ENCODE peak calls at places on chromosomes 11 and 22, in five cellular contexts. One of them, this sample, is unnamed.

GRCh38 chr22:37126882-37127281 is 17.4 kb upstream of the TMPRSS6 start:
- DNase-seq in HepG2: no peak
- DNase-seq in K562: no peak
- DNase-seq in GM12878: no peak
- DNase-seq in SK-N-SH: peak; percentile 58
- DNase-seq in this sample: no peak

GRCh38 chr11:65381721-65382035 is 768 bp downstream of the SLC25A45 start:
- DNase-seq in HepG2: peak; percentile 94
- DNase-seq in K562: no peak
- DNase-seq in GM12878: no peak
- DNase-seq in SK-N-SH: no peak
- DNase-seq in this sample: peak; percentile 65

GRCh38 chr22:18991138-18991432 is 55.0 kb upstream of the PRODH start:
- DNase-seq in HepG2: no peak
- DNase-seq in K562: no peak
- DNase-seq in GM12878: no peak
- DNase-seq in SK-N-SH: no peak
- DNase-seq in this sample: no peak

GRCh38 chr22:44583076-44583760 is 85.2 kb upstream of the RTL6 start:
- DNase-seq in HepG2: no peak
- DNase-seq in K562: no peak
- DNase-seq in GM12878: no peak
- DNase-seq in SK-N-SH: no peak
- DNase-seq in this sample: no peak

GRCh38 chr22:49604732-49605302 is 222.9 kb downstream of the BRD1 start:
- DNase-seq in HepG2: no peak
- DNase-seq in K562: no peak
- DNase-seq in GM12878: no peak
- DNase-seq in SK-N-SH: no peak
- DNase-seq in this sample: no peak

GRCh38 chr11:35138606-35138948 is 394 bp upstream of the CD44 start:
- DNase-seq in HepG2: no peak
- DNase-seq in K562: no peak
- DNase-seq in GM12878: no peak
- DNase-seq in SK-N-SH: no peak
- DNase-seq in this sample: no peak

GRCh38 chr22:27443315-27443714 is 358.2 kb downstream of the MN1 start:
- DNase-seq in HepG2: no peak
- DNase-seq in K562: no peak
- DNase-seq in GM12878: no peak
- DNase-seq in SK-N-SH: no peak
- DNase-seq in this sample: no peak

GRCh38 chr11:34600339-34601084 is 20.4 kb upstream of the EHF start:
- DNase-seq in HepG2: peak; percentile 96
- DNase-seq in K562: peak; percentile 86
- DNase-seq in GM12878: no peak
- DNase-seq in SK-N-SH: peak; percentile 12
- DNase-seq in this sample: peak; percentile 68

GRCh38 chr11:114354076-114354475 is 46.2 kb downstream of the C11orf71 start:
- DNase-seq in HepG2: no peak
- DNase-seq in K562: peak; percentile 61
- DNase-seq in GM12878: no peak
- DNase-seq in SK-N-SH: no peak
- DNase-seq in this sample: no peak

GRCh38 chr11:77065878-77066228 is 918 bp upstream of the CAPN5 start:
- DNase-seq in HepG2: no peak
- DNase-seq in K562: no peak
- DNase-seq in GM12878: no peak
- DNase-seq in SK-N-SH: no peak
- DNase-seq in this sample: no peak

GRCh38 chr11:114679505-114679904 is 1.2 kb downstream of the NXPE2 start:
- DNase-seq in HepG2: no peak
- DNase-seq in K562: no peak
- DNase-seq in GM12878: no peak
- DNase-seq in SK-N-SH: no peak
- DNase-seq in this sample: no peak

GRCh38 chr11:71543866-71544265 is 4.4 kb upstream of the KRTAP5-9 start:
- DNase-seq in HepG2: no peak
- DNase-seq in K562: no peak
- DNase-seq in GM12878: no peak
- DNase-seq in SK-N-SH: no peak
- DNase-seq in this sample: no peak

GRCh38 chr22:44724859-44725258 is 22.9 kb downstream of the PRR5 start:
- DNase-seq in HepG2: no peak
- DNase-seq in K562: no peak
- DNase-seq in GM12878: no peak
- DNase-seq in SK-N-SH: no peak
- DNase-seq in this sample: no peak

GRCh38 chr11:123429851-123430735 is at the start of gene GRAMD1B:
- DNase-seq in HepG2: no peak
- DNase-seq in K562: no peak
- DNase-seq in GM12878: no peak
- DNase-seq in SK-N-SH: peak; percentile 87
- DNase-seq in this sample: no peak

GRCh38 chr11:65776196-65776595 is 4.6 kb downstream of the AP5B1 start:
- DNase-seq in HepG2: peak; percentile 43
- DNase-seq in K562: no peak
- DNase-seq in GM12878: no peak
- DNase-seq in SK-N-SH: no peak
- DNase-seq in this sample: no peak

GRCh38 chr11:6404341-6405038 is 14.2 kb downstream of the SMPD1 start:
- DNase-seq in HepG2: no peak
- DNase-seq in K562: no peak
- DNase-seq in GM12878: no peak
- DNase-seq in SK-N-SH: no peak
- DNase-seq in this sample: no peak

GRCh38 chr11:132080121-132080520 is 709.7 kb downstream of the NTM start:
- DNase-seq in HepG2: no peak
- DNase-seq in K562: no peak
- DNase-seq in GM12878: no peak
- DNase-seq in SK-N-SH: no peak
- DNase-seq in this sample: no peak

GRCh38 chr22:26658671-26659478 is 1.5 kb downstream of the MIAT start:
- DNase-seq in HepG2: no peak
- DNase-seq in K562: peak; percentile 79
- DNase-seq in GM12878: no peak
- DNase-seq in SK-N-SH: peak; percentile 76
- DNase-seq in this sample: peak; percentile 88

GRCh38 chr22:40001800-40002577 is 7.2 kb downstream of the FAM83F start:
- DNase-seq in HepG2: no peak
- DNase-seq in K562: peak; percentile 16
- DNase-seq in GM12878: no peak
- DNase-seq in SK-N-SH: no peak
- DNase-seq in this sample: no peak

GRCh38 chr11:50220651-50221050 is 188.0 kb downstream of the OR4C45 start:
- DNase-seq in HepG2: no peak
- DNase-seq in K562: no peak
- DNase-seq in GM12878: no peak
- DNase-seq in SK-N-SH: no peak
- DNase-seq in this sample: no peak

GRCh38 chr11:83292709-83293435 is 6.7 kb upstream of the CCDC90B start:
- DNase-seq in HepG2: peak; percentile 57
- DNase-seq in K562: peak; percentile 35
- DNase-seq in GM12878: no peak
- DNase-seq in SK-N-SH: peak; percentile 40
- DNase-seq in this sample: peak; percentile 39

GRCh38 chr11:6613496-6613895 is 1.5 kb upstream of the TAF10 start:
- DNase-seq in HepG2: no peak
- DNase-seq in K562: no peak
- DNase-seq in GM12878: no peak
- DNase-seq in SK-N-SH: no peak
- DNase-seq in this sample: no peak

GRCh38 chr11:1939006-1939626 is 8.0 kb upstream of the MRPL23 start:
- DNase-seq in HepG2: no peak
- DNase-seq in K562: no peak
- DNase-seq in GM12878: no peak
- DNase-seq in SK-N-SH: peak; percentile 84
- DNase-seq in this sample: no peak

GRCh38 chr11:29120329-29120695 is 896.5 kb downstream of the KCNA4 start:
- DNase-seq in HepG2: no peak
- DNase-seq in K562: no peak
- DNase-seq in GM12878: no peak
- DNase-seq in SK-N-SH: no peak
- DNase-seq in this sample: no peak

GRCh38 chr11:1476946-1477736 is 9.4 kb downstream of the MOB2 start:
- DNase-seq in HepG2: no peak
- DNase-seq in K562: no peak
- DNase-seq in GM12878: no peak
- DNase-seq in SK-N-SH: no peak
- DNase-seq in this sample: no peak

GRCh38 chr22:26968873-26969272 is 311.5 kb downstream of the MIAT start:
- DNase-seq in HepG2: no peak
- DNase-seq in K562: no peak
- DNase-seq in GM12878: no peak
- DNase-seq in SK-N-SH: no peak
- DNase-seq in this sample: no peak

GRCh38 chr22:42500164-42500835 is 19.3 kb downstream of the RRP7A start:
- DNase-seq in HepG2: no peak
- DNase-seq in K562: peak; percentile 95
- DNase-seq in GM12878: peak; percentile 37
- DNase-seq in SK-N-SH: peak; percentile 96
- DNase-seq in this sample: peak; percentile 13

GRCh38 chr22:49350441-49351121 is 477.1 kb downstream of the BRD1 start:
- DNase-seq in HepG2: no peak
- DNase-seq in K562: no peak
- DNase-seq in GM12878: no peak
- DNase-seq in SK-N-SH: no peak
- DNase-seq in this sample: no peak

GRCh38 chr22:48263431-48263765 is 1500.9 kb downstream of the TBC1D22A start:
- DNase-seq in HepG2: no peak
- DNase-seq in K562: no peak
- DNase-seq in GM12878: no peak
- DNase-seq in SK-N-SH: no peak
- DNase-seq in this sample: no peak

GRCh38 chr22:48263791-48264351 is 1501.4 kb downstream of the TBC1D22A start:
- DNase-seq in HepG2: no peak
- DNase-seq in K562: no peak
- DNase-seq in GM12878: no peak
- DNase-seq in SK-N-SH: no peak
- DNase-seq in this sample: no peak

GRCh38 chr22:48261048-48261621 is 1498.7 kb downstream of the TBC1D22A start:
- DNase-seq in HepG2: no peak
- DNase-seq in K562: no peak
- DNase-seq in GM12878: no peak
- DNase-seq in SK-N-SH: no peak
- DNase-seq in this sample: no peak

GRCh38 chr22:48261706-48262105 is 1499.3 kb downstream of the TBC1D22A start:
- DNase-seq in HepG2: no peak
- DNase-seq in K562: peak; percentile 12
- DNase-seq in GM12878: no peak
- DNase-seq in SK-N-SH: no peak
- DNase-seq in this sample: no peak

DNA sequence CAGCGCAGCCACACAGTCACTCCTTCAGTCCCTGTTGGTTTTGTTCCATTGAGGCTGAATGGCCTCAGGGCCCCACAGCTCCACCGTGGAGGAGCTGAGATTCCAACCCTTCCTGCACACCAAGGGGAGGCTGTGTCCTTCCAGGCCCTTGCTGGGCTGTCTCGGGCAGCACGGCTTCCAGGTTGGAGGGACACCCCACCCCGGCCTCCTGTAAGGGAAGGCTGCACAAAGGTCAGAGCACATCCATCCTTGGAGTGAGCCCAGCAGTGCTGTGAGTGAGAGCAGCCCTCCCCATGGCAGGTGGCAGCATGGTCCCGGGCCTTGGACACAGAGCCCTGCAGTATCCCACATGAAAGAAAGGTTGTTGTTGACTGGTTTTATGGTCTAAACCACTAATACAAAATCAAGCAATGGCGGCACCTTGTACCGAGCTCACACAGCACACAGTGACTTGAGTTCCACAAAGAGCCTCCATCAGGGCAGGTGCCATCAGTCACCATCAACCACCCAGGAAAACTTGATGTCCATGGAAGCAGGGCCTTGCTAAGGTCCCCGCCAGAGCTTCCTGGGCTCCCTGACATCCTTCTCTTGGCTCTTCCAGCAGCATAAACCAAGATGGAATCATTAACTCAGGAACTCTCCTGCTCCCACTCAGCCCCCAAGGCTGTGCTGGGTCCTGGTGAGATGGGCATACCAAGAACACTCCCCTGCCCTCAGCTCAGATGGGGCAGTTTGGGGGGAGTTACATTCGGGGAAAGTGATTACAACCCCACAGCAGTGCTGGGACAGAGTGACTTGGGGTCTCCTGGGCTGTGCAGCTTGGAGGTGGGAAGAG is 1500.4 kb downstream of the TBC1D22A start:
- DNase-seq in HepG2: no peak
- DNase-seq in K562: no peak
- DNase-seq in GM12878: no peak
- DNase-seq in SK-N-SH: no peak
- DNase-seq in this sample: no peak
- TF ChIP-seq ZBTB33 in HepG2: no peak
- TF ChIP-seq ZBTB33 in K562: no peak
- TF ChIP-seq ZBTB33 in GM12878: no peak
- TF ChIP-seq ZBTB33 in SK-N-SH: no peak
- TF ChIP-seq ZBTB33 in this sample: no peak

GRCh38 chr11:10478066-10478465 is 23.0 kb downstream of the AMPD3 start:
- DNase-seq in HepG2: no peak
- DNase-seq in K562: no peak
- DNase-seq in GM12878: no peak
- DNase-seq in SK-N-SH: no peak
- DNase-seq in this sample: no peak
- TF ChIP-seq ZBTB33 in HepG2: no peak
- TF ChIP-seq ZBTB33 in K562: no peak
- TF ChIP-seq ZBTB33 in GM12878: no peak
- TF ChIP-seq ZBTB33 in SK-N-SH: no peak
- TF ChIP-seq ZBTB33 in this sample: no peak

DNA sequence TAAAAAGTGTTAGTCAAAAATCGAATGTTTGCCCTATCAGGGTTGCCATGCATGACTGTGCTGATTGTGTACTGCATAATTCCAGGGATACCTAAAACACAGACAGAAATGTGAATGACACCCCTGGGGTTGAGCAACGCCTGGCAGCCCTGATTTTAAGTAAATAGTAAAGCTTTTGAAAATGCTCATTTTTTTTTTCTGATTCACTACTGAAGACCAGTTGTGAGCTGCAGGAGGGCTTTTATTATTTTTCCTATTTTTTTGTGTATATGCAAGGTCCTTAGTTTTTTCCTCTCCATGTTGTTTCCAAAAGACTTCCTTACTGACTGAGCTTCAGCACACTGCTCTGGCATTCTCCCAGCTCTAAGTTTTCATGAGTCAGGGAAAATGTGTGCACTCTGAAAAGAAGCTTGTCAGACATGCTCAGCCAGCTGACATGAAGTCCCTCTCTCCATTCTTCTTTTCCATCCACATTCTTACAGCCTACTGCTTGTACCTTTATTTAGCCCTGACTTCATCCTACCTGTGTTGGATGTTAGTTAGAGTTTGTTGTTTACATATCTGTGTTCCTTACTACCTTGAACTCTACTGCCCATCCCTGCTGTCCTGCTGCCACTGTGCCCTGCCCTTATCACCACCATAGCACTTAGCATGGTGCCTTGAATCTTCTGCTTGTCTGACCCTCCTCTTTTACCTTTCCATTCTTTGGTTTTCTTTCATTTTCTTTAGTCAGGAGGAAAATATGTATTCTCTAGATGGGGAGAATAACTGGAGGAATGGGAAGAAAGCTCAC is 79.5 kb downstream of the HORMAD2 start:
- DNase-seq in HepG2: peak; percentile 12
- DNase-seq in K562: no peak
- DNase-seq in GM12878: no peak
- DNase-seq in SK-N-SH: no peak
- DNase-seq in this sample: no peak
- TF ChIP-seq ZBTB33 in HepG2: no peak
- TF ChIP-seq ZBTB33 in K562: no peak
- TF ChIP-seq ZBTB33 in GM12878: no peak
- TF ChIP-seq ZBTB33 in SK-N-SH: no peak
- TF ChIP-seq ZBTB33 in this sample: no peak

GRCh38 chr11:126494831-126495230 is 139.3 kb downstream of the ST3GAL4 start:
- DNase-seq in HepG2: no peak
- DNase-seq in K562: no peak
- DNase-seq in GM12878: no peak
- DNase-seq in SK-N-SH: no peak
- DNase-seq in this sample: no peak
- TF ChIP-seq ZBTB33 in HepG2: no peak
- TF ChIP-seq ZBTB33 in K562: no peak
- TF ChIP-seq ZBTB33 in GM12878: no peak
- TF ChIP-seq ZBTB33 in SK-N-SH: no peak
- TF ChIP-seq ZBTB33 in this sample: no peak

This sample was measured in HCT116.